ENCODE peak calls at places on chromosomes 11 and 22, in eight cellular contexts. N, E, Y, F, D, L, A and S are unnamed samples.
A peak's percentile ranks its signal among the peaks of the same experiment; 100 is the strongest.

GRCh38 chr22:42418811-42419243 is 13.4 kb downstream of the NFAM1 start:
- DNase-seq in N (no peak), E (no peak), Y (no peak), F (no peak), D (no peak), L (peak; percentile 64), A (no peak), S (no peak)

GRCh38 chr11:77236901-77237300 is 64.6 kb downstream of the GDPD4 start:
- DNase-seq in N (peak; percentile 55), E (no peak), Y (no peak), F (peak; percentile 34), D (no peak), L (no peak), A (no peak), S (no peak)

GRCh38 chr11:59158206-59159068 is 13.5 kb upstream of the DTX4 start:
- DNase-seq in N (peak; percentile 76), E (peak; percentile 56), Y (no peak), F (no peak), D (peak; percentile 47), L (no peak), A (peak; percentile 76), S (no peak)

GRCh38 chr11:88535266-88535665 is 197.7 kb upstream of the CTSC start:
- DNase-seq in N (peak; percentile 58), E (no peak), Y (no peak), F (no peak), D (no peak), L (no peak), A (no peak), S (no peak)

GRCh38 chr11:99979052-99979451 is 708.0 kb upstream of the ARHGAP42 start:
- DNase-seq in N (no peak), E (no peak), Y (no peak), F (no peak), D (no peak), L (no peak), A (no peak), S (no peak)

GRCh38 chr11:2459016-2459725 is 14.4 kb downstream of the KCNQ1 start:
- DNase-seq in N (no peak), E (no peak), Y (no peak), F (no peak), D (no peak), L (no peak), A (peak; percentile 67), S (no peak)

GRCh38 chr11:102267602-102268001 is 49.7 kb upstream of the BIRC3 start:
- DNase-seq in N (peak; percentile 84), E (no peak), Y (no peak), F (peak; percentile 68), D (no peak), L (no peak), A (no peak), S (no peak)

GRCh38 chr22:21832291-21833290 is 34.9 kb downstream of the MAPK1 start:
- DNase-seq in N (peak; percentile 20), E (no peak), Y (no peak), F (peak; percentile 23), D (no peak), L (no peak), A (no peak), S (no peak)

GRCh38 chr11:64284048-64284961 is at the start of gene BAD:
- DNase-seq in N (peak; percentile 87), E (no peak), Y (no peak), F (peak; percentile 88), D (peak; percentile 82), L (peak; percentile 96), A (peak; percentile 96), S (peak; percentile 98)

GRCh38 chr22:48784701-48785503 is 1042.8 kb downstream of the BRD1 start:
- DNase-seq in N (no peak), E (no peak), Y (no peak), F (no peak), D (no peak), L (no peak), A (no peak), S (peak; percentile 32)

GRCh38 chr22:26922804-26923203 is 265.4 kb downstream of the MIAT start:
- DNase-seq in N (no peak), E (no peak), Y (no peak), F (no peak), D (no peak), L (no peak), A (no peak), S (no peak)

GRCh38 chr11:9530020-9530628 is 43.3 kb upstream of the WEE1 start:
- DNase-seq in N (no peak), E (no peak), Y (no peak), F (no peak), D (no peak), L (no peak), A (no peak), S (no peak)

GRCh38 chr22:35661377-35661937 is 13.2 kb downstream of the APOL6 start:
- DNase-seq in N (no peak), E (no peak), Y (no peak), F (peak; percentile 57), D (no peak), L (no peak), A (no peak), S (no peak)

GRCh38 chr11:134725939-134726639 is 314.0 kb upstream of the B3GAT1 start:
- DNase-seq in N (no peak), E (no peak), Y (no peak), F (no peak), D (peak; percentile 35), L (peak; percentile 61), A (no peak), S (no peak)

GRCh38 chr11:43507171-43507570 is 148.5 kb downstream of the TTC17 start:
- DNase-seq in N (no peak), E (no peak), Y (no peak), F (no peak), D (no peak), L (no peak), A (no peak), S (no peak)

GRCh38 chr11:43503417-43503816 is 144.7 kb downstream of the TTC17 start:
- DNase-seq in N (no peak), E (no peak), Y (no peak), F (no peak), D (no peak), L (no peak), A (peak; percentile 25), S (no peak)

GRCh38 chr11:43508511-43508918 is 149.8 kb downstream of the TTC17 start:
- DNase-seq in N (peak; percentile 76), E (no peak), Y (no peak), F (peak; percentile 58), D (no peak), L (no peak), A (no peak), S (no peak)

GRCh38 chr11:43505171-43505570 is 146.5 kb downstream of the TTC17 start:
- DNase-seq in N (no peak), E (no peak), Y (no peak), F (no peak), D (no peak), L (no peak), A (no peak), S (no peak)

DNA sequence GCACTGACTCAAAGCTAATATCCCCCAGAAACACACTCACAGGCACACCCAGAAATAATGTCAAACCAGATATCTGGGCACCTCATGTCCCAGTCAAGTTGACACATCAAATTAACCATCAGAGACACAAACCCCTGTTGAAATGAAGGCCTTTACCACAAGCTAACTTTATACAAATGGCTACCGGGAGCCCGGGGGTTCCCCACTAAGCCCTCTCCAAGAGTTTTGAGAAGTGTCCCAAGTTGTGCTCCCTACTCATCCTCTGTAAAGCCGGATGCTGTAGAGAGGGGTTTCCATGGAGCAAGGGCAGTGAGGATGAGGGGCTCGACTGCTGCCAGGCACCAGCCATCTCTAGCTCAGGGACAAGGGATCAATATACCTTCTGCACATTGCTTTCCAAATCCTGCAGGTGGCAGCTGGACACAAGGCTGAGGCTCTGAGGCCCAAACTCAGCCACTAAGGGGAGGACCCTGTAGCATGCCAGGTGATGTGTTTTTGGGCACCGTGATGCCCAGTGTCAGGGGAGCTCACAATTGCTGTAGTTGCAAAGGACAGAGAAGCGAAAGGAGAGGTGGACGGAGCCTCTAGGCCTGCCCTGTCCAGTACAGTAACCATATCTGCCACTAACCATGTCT is 145.7 kb downstream of the TTC17 start:
- DNase-seq in N (peak; percentile 35), E (no peak), Y (no peak), F (no peak), D (peak; percentile 12), L (no peak), A (peak; percentile 49), S (no peak)
- TF ChIP-seq CTCF in N (peak; percentile 39), E (peak; percentile 36), Y (peak; percentile 74), F (no peak), D (peak; percentile 47), L (no peak), A (peak; percentile 44), S (peak; percentile 24)

GRCh38 chr11:118931576-118931975 is 5.8 kb upstream of the BCL9L start:
- DNase-seq in N (no peak), E (no peak), Y (no peak), F (no peak), D (no peak), L (no peak), A (no peak), S (no peak)

GRCh38 chr11:118935381-118935780 is 9.7 kb upstream of the BCL9L start:
- DNase-seq in N (no peak), E (no peak), Y (no peak), F (no peak), D (no peak), L (no peak), A (no peak), S (no peak)

GRCh38 chr11:118929496-118930151 is 3.9 kb upstream of the BCL9L start:
- DNase-seq in N (peak; percentile 71), E (no peak), Y (no peak), F (peak; percentile 64), D (peak; percentile 89), L (peak; percentile 89), A (peak; percentile 77), S (peak; percentile 63)

GRCh38 chr11:118930152-118930712 is 4.5 kb upstream of the BCL9L start:
- DNase-seq in N (peak; percentile 68), E (peak; percentile 64), Y (peak; percentile 86), F (no peak), D (peak; percentile 97), L (peak; percentile 88), A (peak; percentile 95), S (peak; percentile 80)

DNA sequence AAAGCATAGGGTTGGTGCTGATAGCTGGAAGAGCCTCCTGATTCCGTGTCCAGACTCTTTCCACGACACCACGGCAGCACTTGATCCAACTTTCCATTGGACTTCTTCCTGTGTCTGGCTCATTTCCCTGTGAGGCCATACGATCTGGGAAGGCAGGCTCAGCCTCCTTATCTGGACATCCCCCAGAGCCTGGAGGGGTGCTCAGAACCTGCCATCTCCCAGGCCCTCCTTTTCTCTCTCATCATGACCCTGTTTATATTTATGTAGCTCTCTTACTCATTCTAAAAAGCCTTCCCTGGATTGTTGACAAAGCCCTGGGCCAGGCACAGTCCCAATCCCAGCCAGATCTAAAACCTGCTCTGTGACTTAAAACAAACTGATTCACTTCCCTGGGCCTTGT is 7.8 kb upstream of the BCL9L start:
- DNase-seq in N (peak; percentile 32), E (no peak), Y (no peak), F (no peak), D (no peak), L (no peak), A (no peak), S (no peak)
- H3K4me3 ChIP-seq in N (no peak overlapping the region), E (no peak overlapping the region), Y (no peak overlapping the region), F (no peak overlapping the region), D (no peak overlapping the region), L (no peak overlapping the region), A (no peak overlapping the region), S (no peak overlapping the region)

GRCh38 chr11:129289350-129290040 is 86.2 kb upstream of the BARX2 start:
- DNase-seq in N (no peak), E (no peak), Y (no peak), F (no peak), D (no peak), L (no peak), A (no peak), S (no peak)
- TF ChIP-seq CTCF in N (no peak), E (no peak), Y (peak; percentile 11), F (no peak), D (peak; percentile 15), L (no peak), A (no peak), S (no peak)

GRCh38 chr22:49855491-49855911 is 1.9 kb downstream of the ZBED4 start:
- DNase-seq in N (peak; percentile 22), E (no peak), Y (no peak), F (no peak), D (no peak), L (no peak), A (no peak), S (no peak)
- H3K4me3 ChIP-seq in N (peak overlapping the region; percentile 68), E (peak overlapping the region; percentile 65), Y (peak overlapping the region; percentile 88), F (peak overlapping the region; percentile 65), D (peak overlapping the region; percentile 62), L (peak overlapping the region; percentile 72), A (no peak overlapping the region), S (no peak overlapping the region)